ENCODE peak calls at places on chromosomes 6 and 20, in six cellular contexts. B is vagina, X is sigmoid colon, L is tibial nerve, A is mucosa of descending colon, O is ovary. D is an unnamed sample.

GRCh38 chr6:143822584-143823024 is 20.5 kb upstream of the LTV1 start:
- DNase-seq in B (no peak), X (no peak), L (no peak), A (no peak), O (no peak), D (no peak)

GRCh38 chr20:23257106-23257761 is 93.4 kb upstream of the NXT1 start:
- DNase-seq in B (peak; percentile 64), X (no peak), L (no peak), A (no peak), O (no peak), D (no peak)

GRCh38 chr20:38210741-38211140 is 45.7 kb upstream of the TGM2 start:
- DNase-seq in B (no peak), X (peak; percentile 48), L (no peak), A (no peak), O (no peak), D (no peak)

GRCh38 chr20:49669601-49670189 is 44.0 kb downstream of the B4GALT5 start:
- DNase-seq in B (no peak), X (no peak), L (no peak), A (no peak), O (no peak), D (no peak)

GRCh38 chr6:135577059-135577538 is 79.6 kb upstream of the AHI1 start:
- DNase-seq in B (no peak), X (no peak), L (no peak), A (no peak), O (no peak), D (no peak)

GRCh38 chr6:50602191-50602810 is 111.0 kb upstream of the TFAP2D start:
- DNase-seq in B (no peak), X (no peak), L (no peak), A (no peak), O (no peak), D (no peak)

GRCh38 chr6:4351857-4352669 is 216.7 kb upstream of the ECI2 start:
- DNase-seq in B (peak; percentile 91), X (peak; percentile 93), L (peak; percentile 38), A (peak; percentile 46), O (no peak), D (peak; percentile 56)

GRCh38 chr20:2748551-2749342 is 51.7 kb downstream of the CPXM1 start:
- DNase-seq in B (peak; percentile 81), X (peak; percentile 57), L (no peak), A (no peak), O (no peak), D (no peak)

GRCh38 chr6:81754906-81755305 is 2.4 kb upstream of the TENT5A start:
- DNase-seq in B (no peak), X (no peak), L (no peak), A (no peak), O (no peak), D (no peak)

GRCh38 chr6:132669690-132670291 is 10.8 kb upstream of the TAAR1 start:
- DNase-seq in B (no peak), X (no peak), L (no peak), A (no peak), O (no peak), D (no peak)

GRCh38 chr6:141212296-141212695 is 920.4 kb upstream of the GJE1 start:
- DNase-seq in B (no peak), X (no peak), L (no peak), A (no peak), O (no peak), D (no peak)

GRCh38 chr6:5525209-5525608 is 263.9 kb downstream of the FARS2 start:
- DNase-seq in B (no peak), X (no peak), L (no peak), A (no peak), O (no peak), D (no peak)

GRCh38 chr6:170209354-170210025 is 81.4 kb downstream of the DLL1 start:
- DNase-seq in B (peak; percentile 72), X (peak; percentile 40), L (no peak), A (no peak), O (no peak), D (no peak)

GRCh38 chr6:132907915-132908314 is 93.5 kb downstream of the RPS12 start:
- DNase-seq in B (no peak), X (no peak), L (no peak), A (no peak), O (no peak), D (no peak)

GRCh38 chr6:55040102-55040848 is 134.0 kb upstream of the HCRTR2 start:
- DNase-seq in B (no peak), X (no peak), L (no peak), A (no peak), O (no peak), D (no peak)

GRCh38 chr6:33571637-33572316 is 8.3 kb downstream of the BAK1 start:
- DNase-seq in B (no peak), X (no peak), L (no peak), A (no peak), O (no peak), D (no peak)

GRCh38 chr6:91082311-91082803 is 495.5 kb upstream of the MAP3K7 start:
- DNase-seq in B (no peak), X (no peak), L (no peak), A (no peak), O (peak; percentile 21), D (no peak)

GRCh38 chr6:28537065-28537464 is 11.4 kb downstream of the GPX5 start:
- DNase-seq in B (no peak), X (no peak), L (no peak), A (no peak), O (no peak), D (no peak)

GRCh38 chr20:47262365-47263013 is 94.0 kb downstream of the ZMYND8 start:
- DNase-seq in B (no peak), X (no peak), L (no peak), A (no peak), O (no peak), D (no peak)

GRCh38 chr6:108903796-108904195 is 55.6 kb downstream of the ARMC2 start:
- DNase-seq in B (no peak), X (no peak), L (no peak), A (no peak), O (no peak), D (no peak)

GRCh38 chr6:99019341-99019740 is 71.6 kb upstream of the FBXL4 start:
- DNase-seq in B (no peak), X (no peak), L (no peak), A (no peak), O (no peak), D (no peak)

GRCh38 chr6:41693866-41694265 is 41.5 kb downstream of the TFEB start:
- DNase-seq in B (no peak), X (no peak), L (no peak), A (no peak), O (no peak), D (no peak)

GRCh38 chr6:125944434-125944816 is 12.1 kb upstream of the HINT3 start:
- DNase-seq in B (no peak), X (peak; percentile 82), L (peak; percentile 21), A (peak; percentile 62), O (peak; percentile 24), D (no peak)

GRCh38 chr6:151075527-151075926 is 164.2 kb upstream of the AKAP12 start:
- DNase-seq in B (no peak), X (no peak), L (no peak), A (no peak), O (no peak), D (no peak)

GRCh38 chr6:101544286-101544685 is 150.8 kb downstream of the GRIK2 start:
- DNase-seq in B (no peak), X (no peak), L (no peak), A (no peak), O (no peak), D (no peak)

DNA sequence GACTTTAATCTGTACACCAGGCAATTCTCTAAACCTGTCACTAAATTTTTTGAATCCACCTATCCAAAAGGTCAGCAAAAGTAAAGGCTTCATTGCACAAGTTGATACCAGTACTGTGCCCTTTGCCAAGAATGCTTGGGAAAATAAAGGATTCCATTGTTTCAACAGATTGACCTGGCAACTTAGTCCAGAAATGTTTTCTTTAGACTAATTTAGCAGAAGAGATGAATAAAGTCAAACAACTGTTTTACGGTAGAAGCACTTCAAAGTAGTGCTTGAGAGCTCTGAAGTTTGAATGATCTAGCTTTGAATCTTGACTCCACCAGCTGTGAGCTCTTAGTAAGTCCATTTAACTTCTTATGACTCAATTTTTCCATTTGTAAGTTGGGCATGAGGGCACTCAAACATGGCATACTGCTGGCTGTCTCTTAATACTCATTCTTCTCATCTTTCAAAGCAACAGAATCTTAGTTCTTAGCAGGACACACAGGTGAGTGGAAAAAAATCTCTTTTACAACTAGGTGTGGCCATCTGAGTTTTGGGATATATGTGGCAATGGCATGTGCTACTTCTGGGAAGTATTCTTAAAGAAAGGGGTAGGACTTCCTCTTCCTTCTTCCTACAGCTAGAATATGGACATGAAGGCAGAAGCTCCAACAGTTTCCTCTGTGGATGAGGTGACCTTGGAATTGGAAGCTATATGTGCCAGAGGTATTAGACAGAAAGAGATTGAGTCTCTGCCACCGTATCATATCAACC is 55.9 kb upstream of the LOC128125822 start:
- DNase-seq in B (no peak), X (no peak), L (no peak), A (no peak), O (no peak), D (no peak)
- H3K4me1 ChIP-seq in B (no peaks in the 10 kb centered on the region), X (no peaks in the 10 kb centered on the region), L (no peaks in the 10 kb centered on the region), A (no peaks in the 10 kb centered on the region), O (no peaks in the 10 kb centered on the region), D (no peaks in the 10 kb centered on the region)

GRCh38 chr6:150044621-150045145 is 19.4 kb upstream of the RAET1L start:
- DNase-seq in B (no peak), X (no peak), L (no peak), A (no peak), O (no peak), D (no peak)
- H3K4me1 ChIP-seq in B (no peaks in the 10 kb centered on the region), X (no peaks in the 10 kb centered on the region), L (no peaks in the 10 kb centered on the region), A (no peaks in the 10 kb centered on the region), O (no peaks in the 10 kb centered on the region), D (no peaks in the 10 kb centered on the region)

GRCh38 chr6:35955521-35955920 is 34.6 kb upstream of the SRPK1 start:
- DNase-seq in B (no peak), X (no peak), L (no peak), A (no peak), O (no peak), D (no peak)

GRCh38 chr6:35955970-35956369 is 35.1 kb upstream of the SRPK1 start:
- DNase-seq in B (no peak), X (no peak), L (no peak), A (no peak), O (no peak), D (no peak)

GRCh38 chr6:35948725-35949124 is 27.8 kb upstream of the SRPK1 start:
- DNase-seq in B (no peak), X (no peak), L (no peak), A (no peak), O (no peak), D (no peak)

GRCh38 chr6:35955071-35955470 is 34.2 kb upstream of the SRPK1 start:
- DNase-seq in B (no peak), X (no peak), L (no peak), A (no peak), O (no peak), D (no peak)

GRCh38 chr6:35954335-35954734 is 33.4 kb upstream of the SRPK1 start:
- DNase-seq in B (no peak), X (no peak), L (no peak), A (no peak), O (no peak), D (no peak)
- H3K4me1 ChIP-seq in B (no peaks in the 10 kb centered on the region), X (no peaks in the 10 kb centered on the region), L (no peaks in the 10 kb centered on the region), A (no peaks in the 10 kb centered on the region), O (no peaks in the 10 kb centered on the region), D (no peaks in the 10 kb centered on the region)

DNA sequence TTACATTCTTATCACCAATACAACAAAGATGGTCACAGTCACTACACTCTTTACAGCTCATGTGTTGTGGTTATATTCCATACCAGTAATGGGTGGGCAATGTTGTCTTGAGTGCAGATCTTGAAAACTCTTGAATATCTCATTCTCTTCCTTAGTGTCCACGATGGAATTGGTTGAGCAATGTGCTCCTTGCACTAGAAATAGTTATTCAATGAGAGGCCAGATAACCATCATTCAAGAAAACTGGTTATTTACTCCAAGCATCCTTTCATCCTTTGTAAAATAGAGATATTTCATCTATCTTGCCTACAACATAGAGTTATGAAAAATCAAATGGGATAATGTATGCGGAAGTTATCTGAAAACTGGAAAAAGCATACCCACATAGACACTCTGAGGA is 215.9 kb downstream of the ARHGAP18 start:
- DNase-seq in B (no peak), X (no peak), L (no peak), A (no peak), O (no peak), D (no peak)
- H3K4me1 ChIP-seq in B (peaks cover 39% of the 10 kb centered on the region), X (no peaks in the 10 kb centered on the region), L (peaks cover 54% of the 10 kb centered on the region), A (no peaks in the 10 kb centered on the region), O (no peaks in the 10 kb centered on the region), D (peaks cover 16% of the 10 kb centered on the region)

D was measured in thoracic aorta.